ENCODE peak calls at places on chromosomes 1 and 21, in seven cellular contexts. N is NCI-H1092; A is pons; X is NCI-H146; P is psoas muscle; F is endothelial cell of umbilical vein; K is stimulated activated CD8-positive, alpha-beta memory T cell treated with anti-CD3 and anti-CD28 coated beads, Interleukin-15, amount 100 ng/mL, for 1 hour. G is an unnamed sample.
A peak's percentile ranks its signal among the peaks of the same experiment; 100 is the strongest.

GRCh38 chr1:18299441-18300338 is 181.0 kb upstream of the KLHDC7A start:
- DNase-seq in A (no peak), F (no peak), P (no peak), X (no peak), K (no peak), N (peak; percentile 71), G (no peak)

GRCh38 chr1:69551476-69552324 is 16.0 kb upstream of the LRRC7 start:
- DNase-seq in P (no peak), X (peak; percentile 57), F (no peak), A (no peak), N (no peak), K (no peak), G (no peak)

GRCh38 chr21:33064623-33064996 is 5.3 kb upstream of the OLIG1 start:
- DNase-seq in F (peak; percentile 24), A (peak; percentile 90), N (no peak), P (no peak), X (no peak), K (no peak), G (no peak)

GRCh38 chr1:238647877-238648276 is 738.5 kb upstream of the CHRM3 start:
- DNase-seq in P (no peak), K (no peak), N (no peak), F (no peak), A (no peak), X (no peak), G (no peak)

GRCh38 chr1:29324202-29324601 is 87.9 kb downstream of the PTPRU start:
- DNase-seq in K (no peak), F (no peak), N (no peak), A (no peak), X (no peak), P (no peak), G (no peak)

GRCh38 chr1:75690547-75690946 is 34.0 kb upstream of the ACADM start:
- DNase-seq in X (no peak), N (no peak), P (no peak), K (no peak), F (no peak), A (no peak), G (no peak)

GRCh38 chr1:111270781-111271463 is 19.7 kb upstream of the CHIA start:
- DNase-seq in N (no peak), F (no peak), K (no peak), A (no peak), X (no peak), P (no peak), G (no peak)

GRCh38 chr1:113223546-113223945 is 150.5 kb downstream of the LRIG2 start:
- DNase-seq in X (no peak), A (no peak), N (no peak), K (no peak), F (no peak), P (peak; percentile 70), G (no peak)

GRCh38 chr1:21317035-21317689 is 26.9 kb upstream of the ECE1 start:
- DNase-seq in P (peak; percentile 90), F (no peak), K (no peak), N (no peak), A (no peak), X (no peak), G (peak; percentile 71)

GRCh38 chr1:75641325-75641724 is 30.4 kb upstream of the SLC44A5 start:
- DNase-seq in K (no peak), N (no peak), X (no peak), F (no peak), P (no peak), A (no peak), G (no peak)